ENCODE peak calls at places on chromosomes 7 and 10, in nine cellular contexts. One of them, this sample, is unnamed.

GRCh38 chr7:127504715-127505114 is 80.7 kb downstream of the GCC1 start:
- DNase-seq in upper lobe of right lung: no peak
- DNase-seq in heart left ventricle: no peak
- DNase-seq in OCI-LY7: peak; percentile 32
- DNase-seq in neural progenitor cell: peak; percentile 57
- DNase-seq in keratinocyte: no peak
- DNase-seq in left lung: peak; percentile 38
- DNase-seq in endodermal cell: peak; percentile 88
- DNase-seq in thyroid gland: peak; percentile 30
- DNase-seq in this sample: no peak

GRCh38 chr7:73715648-73716317 is 3.7 kb downstream of the STX1A start:
- DNase-seq in upper lobe of right lung: no peak
- DNase-seq in keratinocyte: peak; percentile 75
- DNase-seq in thyroid gland: no peak
- DNase-seq in heart left ventricle: no peak
- DNase-seq in left lung: no peak
- DNase-seq in OCI-LY7: peak; percentile 54
- DNase-seq in neural progenitor cell: no peak
- DNase-seq in endodermal cell: no peak
- DNase-seq in this sample: no peak

GRCh38 chr7:2066251-2066919 is 166.4 kb downstream of the MAD1L1 start:
- DNase-seq in left lung: no peak
- DNase-seq in thyroid gland: no peak
- DNase-seq in keratinocyte: no peak
- DNase-seq in heart left ventricle: no peak
- DNase-seq in upper lobe of right lung: no peak
- DNase-seq in neural progenitor cell: no peak
- DNase-seq in OCI-LY7: peak; percentile 88
- DNase-seq in endodermal cell: no peak
- DNase-seq in this sample: no peak

GRCh38 chr7:110856704-110857103 is 234.2 kb upstream of the LRRN3 start:
- DNase-seq in heart left ventricle: no peak
- DNase-seq in keratinocyte: no peak
- DNase-seq in upper lobe of right lung: no peak
- DNase-seq in left lung: no peak
- DNase-seq in OCI-LY7: no peak
- DNase-seq in endodermal cell: no peak
- DNase-seq in thyroid gland: no peak
- DNase-seq in neural progenitor cell: no peak
- DNase-seq in this sample: no peak

GRCh38 chr7:44631458-44632115 is 25.2 kb downstream of the OGDH start:
- DNase-seq in neural progenitor cell: no peak
- DNase-seq in OCI-LY7: peak; percentile 39
- DNase-seq in thyroid gland: no peak
- DNase-seq in heart left ventricle: no peak
- DNase-seq in left lung: no peak
- DNase-seq in keratinocyte: no peak
- DNase-seq in upper lobe of right lung: no peak
- DNase-seq in endodermal cell: no peak
- DNase-seq in this sample: no peak

GRCh38 chr7:114922151-114922651 is 307 bp downstream of the MDFIC start:
- DNase-seq in heart left ventricle: peak; percentile 70
- DNase-seq in keratinocyte: no peak
- DNase-seq in left lung: peak; percentile 88
- DNase-seq in upper lobe of right lung: peak; percentile 83
- DNase-seq in endodermal cell: peak; percentile 85
- DNase-seq in OCI-LY7: no peak
- DNase-seq in neural progenitor cell: peak; percentile 78
- DNase-seq in thyroid gland: peak; percentile 60
- DNase-seq in this sample: no peak

GRCh38 chr7:108326938-108327337 is 129.3 kb downstream of the NRCAM start:
- DNase-seq in OCI-LY7: no peak
- DNase-seq in endodermal cell: no peak
- DNase-seq in upper lobe of right lung: no peak
- DNase-seq in keratinocyte: no peak
- DNase-seq in left lung: no peak
- DNase-seq in neural progenitor cell: no peak
- DNase-seq in heart left ventricle: no peak
- DNase-seq in thyroid gland: no peak
- DNase-seq in this sample: no peak

GRCh38 chr10:22317771-22318565 is 1.8 kb downstream of the COMMD3 start:
- DNase-seq in endodermal cell: no peak
- DNase-seq in heart left ventricle: no peak
- DNase-seq in upper lobe of right lung: no peak
- DNase-seq in thyroid gland: no peak
- DNase-seq in neural progenitor cell: peak; percentile 32
- DNase-seq in OCI-LY7: no peak
- DNase-seq in keratinocyte: no peak
- DNase-seq in left lung: no peak
- DNase-seq in this sample: no peak

GRCh38 chr10:44860811-44861751 is 50.1 kb upstream of the TMEM72 start:
- DNase-seq in upper lobe of right lung: no peak
- DNase-seq in neural progenitor cell: no peak
- DNase-seq in thyroid gland: no peak
- DNase-seq in OCI-LY7: no peak
- DNase-seq in left lung: no peak
- DNase-seq in keratinocyte: no peak
- DNase-seq in heart left ventricle: no peak
- DNase-seq in endodermal cell: peak; percentile 55
- DNase-seq in this sample: no peak

GRCh38 chr7:37552021-37552420 is 103.4 kb upstream of the ELMO1 start:
- DNase-seq in upper lobe of right lung: no peak
- DNase-seq in neural progenitor cell: peak; percentile 57
- DNase-seq in OCI-LY7: no peak
- DNase-seq in endodermal cell: no peak
- DNase-seq in keratinocyte: no peak
- DNase-seq in thyroid gland: no peak
- DNase-seq in left lung: no peak
- DNase-seq in heart left ventricle: no peak
- DNase-seq in this sample: no peak

GRCh38 chr7:50119815-50120637 is 27.0 kb upstream of the ZPBP start:
- DNase-seq in OCI-LY7: peak; percentile 80
- DNase-seq in heart left ventricle: no peak
- DNase-seq in neural progenitor cell: peak; percentile 61
- DNase-seq in left lung: peak; percentile 19
- DNase-seq in thyroid gland: no peak
- DNase-seq in endodermal cell: peak; percentile 82
- DNase-seq in keratinocyte: no peak
- DNase-seq in upper lobe of right lung: no peak
- DNase-seq in this sample: no peak

GRCh38 chr10:43205681-43206390 is 61.0 kb downstream of the RASGEF1A start:
- DNase-seq in heart left ventricle: peak; percentile 3
- DNase-seq in keratinocyte: no peak
- DNase-seq in neural progenitor cell: no peak
- DNase-seq in upper lobe of right lung: peak; percentile 56
- DNase-seq in left lung: no peak
- DNase-seq in thyroid gland: peak; percentile 2
- DNase-seq in OCI-LY7: no peak
- DNase-seq in endodermal cell: peak; percentile 37
- DNase-seq in this sample: no peak

GRCh38 chr7:26369519-26370385 is 78.1 kb downstream of the SNX10 start:
- DNase-seq in OCI-LY7: peak; percentile 63
- DNase-seq in keratinocyte: no peak
- DNase-seq in left lung: no peak
- DNase-seq in upper lobe of right lung: no peak
- DNase-seq in neural progenitor cell: peak; percentile 56
- DNase-seq in heart left ventricle: peak; percentile 21
- DNase-seq in endodermal cell: peak; percentile 56
- DNase-seq in thyroid gland: peak; percentile 14
- DNase-seq in this sample: no peak

GRCh38 chr10:106185991-106186390 is 978.5 kb downstream of the SORCS1 start:
- DNase-seq in keratinocyte: no peak
- DNase-seq in endodermal cell: no peak
- DNase-seq in heart left ventricle: no peak
- DNase-seq in OCI-LY7: no peak
- DNase-seq in upper lobe of right lung: no peak
- DNase-seq in neural progenitor cell: no peak
- DNase-seq in thyroid gland: no peak
- DNase-seq in left lung: no peak
- DNase-seq in this sample: no peak

GRCh38 chr7:44264221-44264956 is 61.0 kb downstream of the CAMK2B start:
- DNase-seq in OCI-LY7: no peak
- DNase-seq in left lung: no peak
- DNase-seq in keratinocyte: peak; percentile 93
- DNase-seq in upper lobe of right lung: no peak
- DNase-seq in endodermal cell: no peak
- DNase-seq in heart left ventricle: no peak
- DNase-seq in thyroid gland: no peak
- DNase-seq in neural progenitor cell: no peak
- DNase-seq in this sample: no peak

GRCh38 chr7:2168612-2169312 is 64.0 kb downstream of the MAD1L1 start:
- DNase-seq in keratinocyte: no peak
- DNase-seq in left lung: no peak
- DNase-seq in OCI-LY7: no peak
- DNase-seq in neural progenitor cell: no peak
- DNase-seq in endodermal cell: no peak
- DNase-seq in thyroid gland: peak; percentile 31
- DNase-seq in upper lobe of right lung: peak; percentile 45
- DNase-seq in heart left ventricle: no peak
- DNase-seq in this sample: no peak

GRCh38 chr7:88184848-88185304 is 35.0 kb downstream of the SRI start:
- DNase-seq in keratinocyte: peak; percentile 58
- DNase-seq in left lung: no peak
- DNase-seq in heart left ventricle: no peak
- DNase-seq in thyroid gland: no peak
- DNase-seq in upper lobe of right lung: no peak
- DNase-seq in endodermal cell: no peak
- DNase-seq in neural progenitor cell: no peak
- DNase-seq in OCI-LY7: no peak
- DNase-seq in this sample: no peak

GRCh38 chr7:24608504-24608903 is 35.3 kb downstream of the PALS2 start:
- DNase-seq in thyroid gland: no peak
- DNase-seq in neural progenitor cell: no peak
- DNase-seq in heart left ventricle: no peak
- DNase-seq in OCI-LY7: no peak
- DNase-seq in left lung: no peak
- DNase-seq in keratinocyte: no peak
- DNase-seq in upper lobe of right lung: no peak
- DNase-seq in endodermal cell: no peak
- DNase-seq in this sample: no peak
- H3K4me1 ChIP-seq in thyroid gland: no peaks in the 10 kb centered on the region
- H3K4me1 ChIP-seq in neural progenitor cell: peaks cover 17% of the 10 kb centered on the region
- H3K4me1 ChIP-seq in heart left ventricle: no peaks in the 10 kb centered on the region
- H3K4me1 ChIP-seq in OCI-LY7: peaks cover 39% of the 10 kb centered on the region
- H3K4me1 ChIP-seq in left lung: no peaks in the 10 kb centered on the region
- H3K4me1 ChIP-seq in keratinocyte: no peaks in the 10 kb centered on the region
- H3K4me1 ChIP-seq in upper lobe of right lung: no peaks in the 10 kb centered on the region
- H3K4me1 ChIP-seq in endodermal cell: no peaks in the 10 kb centered on the region
- H3K4me1 ChIP-seq in this sample: no peaks in the 10 kb centered on the region

GRCh38 chr7:147432068-147432467 is 1158.5 kb upstream of the C7orf33 start:
- DNase-seq in heart left ventricle: no peak
- DNase-seq in keratinocyte: no peak
- DNase-seq in thyroid gland: no peak
- DNase-seq in neural progenitor cell: peak; percentile 76
- DNase-seq in OCI-LY7: no peak
- DNase-seq in left lung: no peak
- DNase-seq in endodermal cell: peak; percentile 69
- DNase-seq in upper lobe of right lung: no peak
- DNase-seq in this sample: no peak
- TF ChIP-seq CTCF in heart left ventricle: no peak
- TF ChIP-seq CTCF in keratinocyte: no peak
- TF ChIP-seq CTCF in thyroid gland: no peak
- TF ChIP-seq CTCF in neural progenitor cell: peak; percentile 67
- TF ChIP-seq CTCF in OCI-LY7: peak; percentile 29
- TF ChIP-seq CTCF in left lung: no peak
- TF ChIP-seq CTCF in endodermal cell: peak; percentile 77
- TF ChIP-seq CTCF in upper lobe of right lung: no peak
- TF ChIP-seq CTCF in this sample: no peak

GRCh38 chr7:135282621-135283295 is 49.1 kb downstream of the STRA8 start:
- DNase-seq in neural progenitor cell: no peak
- DNase-seq in OCI-LY7: no peak
- DNase-seq in keratinocyte: no peak
- DNase-seq in heart left ventricle: no peak
- DNase-seq in thyroid gland: no peak
- DNase-seq in left lung: no peak
- DNase-seq in upper lobe of right lung: no peak
- DNase-seq in endodermal cell: peak; percentile 9
- DNase-seq in this sample: no peak

GRCh38 chr7:135285547-135285946 is 51.9 kb downstream of the STRA8 start:
- DNase-seq in left lung: no peak
- DNase-seq in upper lobe of right lung: no peak
- DNase-seq in OCI-LY7: no peak
- DNase-seq in endodermal cell: no peak
- DNase-seq in keratinocyte: no peak
- DNase-seq in neural progenitor cell: no peak
- DNase-seq in heart left ventricle: no peak
- DNase-seq in thyroid gland: no peak
- DNase-seq in this sample: no peak

GRCh38 chr7:135283959-135284638 is 50.5 kb downstream of the STRA8 start:
- DNase-seq in left lung: no peak
- DNase-seq in neural progenitor cell: no peak
- DNase-seq in keratinocyte: no peak
- DNase-seq in OCI-LY7: no peak
- DNase-seq in heart left ventricle: no peak
- DNase-seq in endodermal cell: peak; percentile 9
- DNase-seq in upper lobe of right lung: no peak
- DNase-seq in thyroid gland: no peak
- DNase-seq in this sample: no peak

GRCh38 chr7:135277161-135277560 is 43.5 kb downstream of the STRA8 start:
- DNase-seq in upper lobe of right lung: no peak
- DNase-seq in keratinocyte: no peak
- DNase-seq in thyroid gland: no peak
- DNase-seq in endodermal cell: peak; percentile 19
- DNase-seq in heart left ventricle: no peak
- DNase-seq in OCI-LY7: no peak
- DNase-seq in neural progenitor cell: no peak
- DNase-seq in left lung: no peak
- DNase-seq in this sample: no peak

DNA sequence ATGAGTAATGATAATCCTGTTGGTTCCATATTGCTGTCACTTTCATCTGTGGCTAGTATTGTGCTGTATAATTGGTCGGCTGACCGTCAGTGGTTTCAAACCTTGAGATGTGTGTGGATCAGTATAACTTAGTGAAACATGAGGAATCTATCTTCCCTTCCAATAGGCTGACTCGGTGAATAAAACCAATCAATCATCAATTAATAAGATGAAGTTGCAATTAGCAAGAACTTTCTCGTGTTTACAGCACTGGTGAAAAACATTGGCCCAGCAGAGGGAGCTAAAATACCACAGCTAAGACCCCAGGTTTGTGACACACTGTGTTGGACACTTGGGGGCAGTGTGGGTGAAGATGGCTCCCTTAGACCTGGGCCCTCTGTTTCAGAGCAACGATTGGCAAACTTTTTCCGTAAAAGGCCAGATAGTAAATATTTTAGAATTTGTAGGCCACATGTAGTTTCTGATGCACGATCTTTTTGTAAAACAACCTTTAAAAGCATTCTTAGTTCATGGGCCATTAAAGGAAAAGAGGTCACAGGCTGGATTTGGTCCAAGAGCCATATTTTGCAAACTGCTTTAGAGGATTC is 47.8 kb downstream of the STRA8 start:
- DNase-seq in upper lobe of right lung: peak; percentile 72
- DNase-seq in keratinocyte: peak; percentile 55
- DNase-seq in left lung: no peak
- DNase-seq in heart left ventricle: peak; percentile 82
- DNase-seq in thyroid gland: peak; percentile 82
- DNase-seq in endodermal cell: peak; percentile 91
- DNase-seq in neural progenitor cell: peak; percentile 92
- DNase-seq in OCI-LY7: peak; percentile 87
- DNase-seq in this sample: peak; percentile 20
- H3K4me3 ChIP-seq in upper lobe of right lung: no peak overlapping the region
- H3K4me3 ChIP-seq in keratinocyte: no peak overlapping the region
- H3K4me3 ChIP-seq in left lung: no peak overlapping the region
- H3K4me3 ChIP-seq in heart left ventricle: no peak overlapping the region
- H3K4me3 ChIP-seq in thyroid gland: no peak overlapping the region
- H3K4me3 ChIP-seq in endodermal cell: no peak overlapping the region
- H3K4me3 ChIP-seq in neural progenitor cell: no peak overlapping the region
- H3K4me3 ChIP-seq in OCI-LY7: no peak overlapping the region
- H3K4me3 ChIP-seq in this sample: no peak overlapping the region

GRCh38 chr10:9800011-9800410 is 1217.7 kb upstream of the CELF2 start:
- DNase-seq in OCI-LY7: no peak
- DNase-seq in upper lobe of right lung: no peak
- DNase-seq in heart left ventricle: no peak
- DNase-seq in neural progenitor cell: no peak
- DNase-seq in endodermal cell: no peak
- DNase-seq in thyroid gland: no peak
- DNase-seq in keratinocyte: no peak
- DNase-seq in left lung: no peak
- DNase-seq in this sample: no peak
- H3K4me1 ChIP-seq in OCI-LY7: no peaks in the 10 kb centered on the region
- H3K4me1 ChIP-seq in upper lobe of right lung: no peaks in the 10 kb centered on the region
- H3K4me1 ChIP-seq in heart left ventricle: no peaks in the 10 kb centered on the region
- H3K4me1 ChIP-seq in neural progenitor cell: no peaks in the 10 kb centered on the region
- H3K4me1 ChIP-seq in endodermal cell: no peaks in the 10 kb centered on the region
- H3K4me1 ChIP-seq in thyroid gland: no peaks in the 10 kb centered on the region
- H3K4me1 ChIP-seq in keratinocyte: no peaks in the 10 kb centered on the region
- H3K4me1 ChIP-seq in left lung: no peaks in the 10 kb centered on the region
- H3K4me1 ChIP-seq in this sample: no peaks in the 10 kb centered on the region

This sample was measured in esophagus squamous epithelium.